ENCODE peak calls at places on chromosomes 4 and X, in nine cellular contexts. One of them, this sample, is unnamed.

GRCh38 chr4:14719053-14719452 is 283.2 kb upstream of the CPEB2 start:
- DNase-seq in head of caudate nucleus: no peak
- DNase-seq in aorta: no peak
- DNase-seq in COR-L47: no peak
- DNase-seq in posterior cingulate gyrus: no peak
- DNase-seq in frontal cortex: no peak
- DNase-seq in stimulated activated CD8-positive, alpha-beta memory T cell treated with anti-CD3 and anti-CD28 coated beads, Interleukin-15, amount 100 ng/mL, for 4 hours: no peak
- DNase-seq in SW480: peak
- DNase-seq in T-helper 17 cell: no peak
- DNase-seq in this sample: no peak

GRCh38 chrX:22686138-22686541 is 313.6 kb upstream of the DDX53 start:
- DNase-seq in frontal cortex: no peak
- DNase-seq in stimulated activated CD8-positive, alpha-beta memory T cell treated with anti-CD3 and anti-CD28 coated beads, Interleukin-15, amount 100 ng/mL, for 4 hours: no peak
- DNase-seq in SW480: peak
- DNase-seq in aorta: no peak
- DNase-seq in T-helper 17 cell: no peak
- DNase-seq in posterior cingulate gyrus: no peak
- DNase-seq in head of caudate nucleus: no peak
- DNase-seq in COR-L47: peak
- DNase-seq in this sample: no peak

GRCh38 chrX:54447461-54447860 is 7.3 kb downstream of the TSR2 start:
- DNase-seq in aorta: no peak
- DNase-seq in frontal cortex: no peak
- DNase-seq in stimulated activated CD8-positive, alpha-beta memory T cell treated with anti-CD3 and anti-CD28 coated beads, Interleukin-15, amount 100 ng/mL, for 4 hours: no peak
- DNase-seq in SW480: peak
- DNase-seq in T-helper 17 cell: no peak
- DNase-seq in COR-L47: no peak
- DNase-seq in head of caudate nucleus: no peak
- DNase-seq in posterior cingulate gyrus: no peak
- DNase-seq in this sample: no peak

GRCh38 chr4:158590219-158590618 is 68.5 kb downstream of the RXFP1 start:
- DNase-seq in SW480: no peak
- DNase-seq in aorta: no peak
- DNase-seq in posterior cingulate gyrus: no peak
- DNase-seq in T-helper 17 cell: no peak
- DNase-seq in frontal cortex: no peak
- DNase-seq in head of caudate nucleus: no peak
- DNase-seq in COR-L47: no peak
- DNase-seq in stimulated activated CD8-positive, alpha-beta memory T cell treated with anti-CD3 and anti-CD28 coated beads, Interleukin-15, amount 100 ng/mL, for 4 hours: no peak
- DNase-seq in this sample: no peak

GRCh38 chrX:79413009-79413408 is 45.9 kb upstream of the ITM2A start:
- DNase-seq in stimulated activated CD8-positive, alpha-beta memory T cell treated with anti-CD3 and anti-CD28 coated beads, Interleukin-15, amount 100 ng/mL, for 4 hours: no peak
- DNase-seq in head of caudate nucleus: no peak
- DNase-seq in aorta: no peak
- DNase-seq in posterior cingulate gyrus: no peak
- DNase-seq in SW480: peak
- DNase-seq in frontal cortex: no peak
- DNase-seq in COR-L47: no peak
- DNase-seq in T-helper 17 cell: no peak
- DNase-seq in this sample: no peak

GRCh38 chrX:38277136-38277535 is 50.2 kb downstream of the RPGR start:
- DNase-seq in frontal cortex: no peak
- DNase-seq in stimulated activated CD8-positive, alpha-beta memory T cell treated with anti-CD3 and anti-CD28 coated beads, Interleukin-15, amount 100 ng/mL, for 4 hours: no peak
- DNase-seq in SW480: no peak
- DNase-seq in T-helper 17 cell: no peak
- DNase-seq in posterior cingulate gyrus: no peak
- DNase-seq in head of caudate nucleus: no peak
- DNase-seq in aorta: no peak
- DNase-seq in COR-L47: no peak
- DNase-seq in this sample: no peak

GRCh38 chr4:85445058-85445639 is 29.8 kb upstream of the ARHGAP24 start:
- DNase-seq in posterior cingulate gyrus: no peak
- DNase-seq in aorta: no peak
- DNase-seq in COR-L47: no peak
- DNase-seq in head of caudate nucleus: no peak
- DNase-seq in T-helper 17 cell: no peak
- DNase-seq in SW480: no peak
- DNase-seq in stimulated activated CD8-positive, alpha-beta memory T cell treated with anti-CD3 and anti-CD28 coated beads, Interleukin-15, amount 100 ng/mL, for 4 hours: no peak
- DNase-seq in frontal cortex: no peak
- DNase-seq in this sample: no peak

GRCh38 chr4:34676390-34676789 is 1567.9 kb downstream of the ARAP2 start:
- DNase-seq in COR-L47: no peak
- DNase-seq in head of caudate nucleus: no peak
- DNase-seq in SW480: no peak
- DNase-seq in frontal cortex: no peak
- DNase-seq in T-helper 17 cell: no peak
- DNase-seq in aorta: no peak
- DNase-seq in posterior cingulate gyrus: no peak
- DNase-seq in stimulated activated CD8-positive, alpha-beta memory T cell treated with anti-CD3 and anti-CD28 coated beads, Interleukin-15, amount 100 ng/mL, for 4 hours: no peak
- DNase-seq in this sample: no peak

GRCh38 chr4:78661086-78661690 is 109.6 kb downstream of the ANXA3 start:
- DNase-seq in T-helper 17 cell: no peak
- DNase-seq in frontal cortex: no peak
- DNase-seq in stimulated activated CD8-positive, alpha-beta memory T cell treated with anti-CD3 and anti-CD28 coated beads, Interleukin-15, amount 100 ng/mL, for 4 hours: no peak
- DNase-seq in posterior cingulate gyrus: no peak
- DNase-seq in SW480: no peak
- DNase-seq in aorta: no peak
- DNase-seq in head of caudate nucleus: no peak
- DNase-seq in COR-L47: no peak
- DNase-seq in this sample: no peak

GRCh38 chrX:88735835-88736234 is 11.2 kb upstream of the CPXCR1 start:
- DNase-seq in frontal cortex: no peak
- DNase-seq in COR-L47: no peak
- DNase-seq in SW480: no peak
- DNase-seq in stimulated activated CD8-positive, alpha-beta memory T cell treated with anti-CD3 and anti-CD28 coated beads, Interleukin-15, amount 100 ng/mL, for 4 hours: no peak
- DNase-seq in head of caudate nucleus: no peak
- DNase-seq in posterior cingulate gyrus: no peak
- DNase-seq in T-helper 17 cell: no peak
- DNase-seq in aorta: no peak
- DNase-seq in this sample: no peak

GRCh38 chr4:132195181-132195580 is 953.9 kb upstream of the PCDH10 start:
- DNase-seq in aorta: no peak
- DNase-seq in T-helper 17 cell: no peak
- DNase-seq in stimulated activated CD8-positive, alpha-beta memory T cell treated with anti-CD3 and anti-CD28 coated beads, Interleukin-15, amount 100 ng/mL, for 4 hours: no peak
- DNase-seq in frontal cortex: no peak
- DNase-seq in COR-L47: no peak
- DNase-seq in SW480: no peak
- DNase-seq in head of caudate nucleus: no peak
- DNase-seq in posterior cingulate gyrus: no peak
- DNase-seq in this sample: no peak

GRCh38 chrX:71183341-71183740 is 38.7 kb downstream of the NLGN3 start:
- DNase-seq in frontal cortex: no peak
- DNase-seq in SW480: no peak
- DNase-seq in COR-L47: no peak
- DNase-seq in posterior cingulate gyrus: no peak
- DNase-seq in aorta: no peak
- DNase-seq in T-helper 17 cell: no peak
- DNase-seq in stimulated activated CD8-positive, alpha-beta memory T cell treated with anti-CD3 and anti-CD28 coated beads, Interleukin-15, amount 100 ng/mL, for 4 hours: no peak
- DNase-seq in head of caudate nucleus: no peak
- DNase-seq in this sample: no peak

GRCh38 chr4:114093221-114093715 is 113.8 kb upstream of the ARSJ start:
- DNase-seq in SW480: no peak
- DNase-seq in stimulated activated CD8-positive, alpha-beta memory T cell treated with anti-CD3 and anti-CD28 coated beads, Interleukin-15, amount 100 ng/mL, for 4 hours: no peak
- DNase-seq in COR-L47: no peak
- DNase-seq in head of caudate nucleus: no peak
- DNase-seq in T-helper 17 cell: no peak
- DNase-seq in posterior cingulate gyrus: no peak
- DNase-seq in frontal cortex: no peak
- DNase-seq in aorta: no peak
- DNase-seq in this sample: no peak

GRCh38 chr4:116885579-116885978 is 199.8 kb downstream of the TRAM1L1 start:
- DNase-seq in posterior cingulate gyrus: no peak
- DNase-seq in T-helper 17 cell: no peak
- DNase-seq in head of caudate nucleus: no peak
- DNase-seq in COR-L47: no peak
- DNase-seq in aorta: no peak
- DNase-seq in SW480: no peak
- DNase-seq in stimulated activated CD8-positive, alpha-beta memory T cell treated with anti-CD3 and anti-CD28 coated beads, Interleukin-15, amount 100 ng/mL, for 4 hours: no peak
- DNase-seq in frontal cortex: no peak
- DNase-seq in this sample: no peak

GRCh38 chr4:77037736-77038135 is 38.1 kb downstream of the CCNI start:
- DNase-seq in stimulated activated CD8-positive, alpha-beta memory T cell treated with anti-CD3 and anti-CD28 coated beads, Interleukin-15, amount 100 ng/mL, for 4 hours: no peak
- DNase-seq in frontal cortex: no peak
- DNase-seq in head of caudate nucleus: no peak
- DNase-seq in COR-L47: no peak
- DNase-seq in T-helper 17 cell: no peak
- DNase-seq in aorta: no peak
- DNase-seq in posterior cingulate gyrus: no peak
- DNase-seq in SW480: no peak
- DNase-seq in this sample: no peak

GRCh38 chrX:123962006-123962485 is 540 bp downstream of the STAG2 start:
- DNase-seq in frontal cortex: no peak
- DNase-seq in T-helper 17 cell: no peak
- DNase-seq in SW480: peak
- DNase-seq in posterior cingulate gyrus: no peak
- DNase-seq in COR-L47: no peak
- DNase-seq in head of caudate nucleus: no peak
- DNase-seq in stimulated activated CD8-positive, alpha-beta memory T cell treated with anti-CD3 and anti-CD28 coated beads, Interleukin-15, amount 100 ng/mL, for 4 hours: no peak
- DNase-seq in aorta: no peak
- DNase-seq in this sample: peak

GRCh38 chrX:135454816-135455215 is 33.1 kb downstream of the SMIM10L2A start:
- DNase-seq in frontal cortex: no peak
- DNase-seq in aorta: no peak
- DNase-seq in COR-L47: no peak
- DNase-seq in head of caudate nucleus: no peak
- DNase-seq in SW480: no peak
- DNase-seq in stimulated activated CD8-positive, alpha-beta memory T cell treated with anti-CD3 and anti-CD28 coated beads, Interleukin-15, amount 100 ng/mL, for 4 hours: no peak
- DNase-seq in T-helper 17 cell: no peak
- DNase-seq in posterior cingulate gyrus: no peak
- DNase-seq in this sample: no peak

This sample was measured in mucosa of descending colon.